ENCODE peak calls at places on chromosome 15, in four cellular contexts. S, J, M and G are unnamed samples.

GRCh38 chr15:51727141-51727897 is 10.1 kb downstream of the LYSMD2 start:
- DNase-seq in S (no peak), J (peak), M (no peak), G (peak)

GRCh38 chr15:56165234-56165633 is 78.4 kb downstream of the RFX7 start:
- DNase-seq in S (no peak), J (no peak), M (no peak), G (no peak)

GRCh38 chr15:31088672-31089360 is 12.7 kb downstream of the TRPM1 start:
- DNase-seq in S (no peak), J (no peak), M (no peak), G (no peak)

GRCh38 chr15:60859996-60860494 is 369.1 kb downstream of the RORA start:
- DNase-seq in S (no peak), J (peak), M (peak), G (peak)

GRCh38 chr15:96341465-96342142 is 11.1 kb downstream of the NR2F2 start:
- DNase-seq in S (no peak), J (no peak), M (no peak), G (peak)

GRCh38 chr15:40346579-40347558 is 4.0 kb upstream of the PHGR1 start:
- DNase-seq in S (no peak), J (no peak), M (no peak), G (no peak)

GRCh38 chr15:54564142-54564541 is 585.9 kb downstream of the UNC13C start:
- DNase-seq in S (no peak), J (no peak), M (no peak), G (no peak)

GRCh38 chr15:70486451-70487379 is 276.6 kb downstream of the UACA start:
- DNase-seq in S (peak), J (peak), M (peak), G (peak)

GRCh38 chr15:63979227-63979793 is 67.0 kb downstream of the DAPK2 start:
- DNase-seq in S (no peak), J (no peak), M (no peak), G (no peak)

GRCh38 chr15:30962079-30962478 is 29.3 kb downstream of the MTMR10 start:
- DNase-seq in S (no peak), J (no peak), M (no peak), G (no peak)

GRCh38 chr15:78024141-78024567 is 53.4 kb downstream of the TBC1D2B start:
- DNase-seq in S (no peak), J (peak), M (no peak), G (no peak)

GRCh38 chr15:36887214-36888017 is 212.9 kb downstream of the MEIS2 start:
- DNase-seq in S (no peak), J (no peak), M (no peak), G (no peak)

GRCh38 chr15:39495871-39496459 is 84.9 kb upstream of the THBS1 start:
- DNase-seq in S (no peak), J (peak), M (no peak), G (peak)

GRCh38 chr15:72827216-72827615 is 43.7 kb upstream of the ADPGK start:
- DNase-seq in S (no peak), J (peak), M (no peak), G (no peak)

GRCh38 chr15:92078270-92078669 is 224.8 kb downstream of the SLCO3A1 start:
- DNase-seq in S (no peak), J (no peak), M (no peak), G (no peak)

GRCh38 chr15:25772500-25772899 is 90.6 kb downstream of the ATP10A start:
- DNase-seq in S (no peak), J (no peak), M (no peak), G (no peak)

GRCh38 chr15:88029696-88030095 is 226.8 kb downstream of the NTRK3 start:
- DNase-seq in S (no peak), J (no peak), M (no peak), G (no peak)

GRCh38 chr15:91101356-91101920 is 1.4 kb downstream of the SV2B start:
- DNase-seq in S (no peak), J (no peak), M (no peak), G (no peak)

GRCh38 chr15:40096094-40096876 is 12.4 kb downstream of the BMF start:
- DNase-seq in S (peak), J (no peak), M (no peak), G (no peak)

GRCh38 chr15:25718597-25718996 is 144.5 kb downstream of the ATP10A start:
- DNase-seq in S (no peak), J (no peak), M (no peak), G (no peak)

GRCh38 chr15:60002528-60003218 is 1.4 kb upstream of the FOXB1 start:
- DNase-seq in S (no peak), J (peak), M (no peak), G (no peak)

GRCh38 chr15:48897144-48897814 is 19.3 kb downstream of the EID1 start:
- DNase-seq in S (no peak), J (peak), M (peak), G (peak)

GRCh38 chr15:65550681-65551098 is 20.4 kb downstream of the HACD3 start:
- DNase-seq in S (no peak), J (peak), M (no peak), G (peak)

GRCh38 chr15:63909819-63910437 is 76.2 kb upstream of the HERC1 start:
- DNase-seq in S (no peak), J (peak), M (peak), G (peak)

GRCh38 chr15:98764296-98764695 is 116.0 kb downstream of the IGF1R start:
- DNase-seq in S (no peak), J (no peak), M (no peak), G (no peak)

GRCh38 chr15:98763179-98763578 is 114.8 kb downstream of the IGF1R start:
- DNase-seq in S (no peak), J (no peak), M (no peak), G (no peak)

GRCh38 chr15:98760112-98760826 is 111.9 kb downstream of the IGF1R start:
- DNase-seq in S (no peak), J (no peak), M (no peak), G (no peak)

GRCh38 chr15:98758224-98758623 is 109.9 kb downstream of the IGF1R start:
- DNase-seq in S (no peak), J (no peak), M (no peak), G (no peak)

DNA sequence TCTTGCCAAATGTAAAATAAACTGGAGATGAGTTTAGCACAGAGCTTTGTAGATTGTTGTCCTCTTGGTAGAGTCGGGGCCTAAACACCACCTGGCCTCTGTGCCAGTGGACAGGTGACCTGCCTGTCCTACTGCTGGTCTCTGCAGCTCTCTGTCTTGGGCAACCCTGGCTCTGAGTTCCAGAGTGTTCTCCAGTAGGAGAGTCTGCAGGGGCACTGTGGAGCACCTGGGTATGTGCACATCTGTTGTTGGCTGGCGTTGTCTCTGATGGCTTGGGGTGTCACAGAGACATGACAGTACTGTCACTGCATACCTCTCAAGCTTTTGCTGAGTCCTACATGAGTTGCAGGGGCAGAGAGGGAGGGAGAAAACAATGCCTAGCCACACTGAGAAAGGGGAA is 112.6 kb downstream of the IGF1R start:
- DNase-seq in S (no peak), J (no peak), M (no peak), G (no peak)
- H3K4me3 ChIP-seq in S (no peak), J (no peak), M (no peak), G (no peak)

DNA sequence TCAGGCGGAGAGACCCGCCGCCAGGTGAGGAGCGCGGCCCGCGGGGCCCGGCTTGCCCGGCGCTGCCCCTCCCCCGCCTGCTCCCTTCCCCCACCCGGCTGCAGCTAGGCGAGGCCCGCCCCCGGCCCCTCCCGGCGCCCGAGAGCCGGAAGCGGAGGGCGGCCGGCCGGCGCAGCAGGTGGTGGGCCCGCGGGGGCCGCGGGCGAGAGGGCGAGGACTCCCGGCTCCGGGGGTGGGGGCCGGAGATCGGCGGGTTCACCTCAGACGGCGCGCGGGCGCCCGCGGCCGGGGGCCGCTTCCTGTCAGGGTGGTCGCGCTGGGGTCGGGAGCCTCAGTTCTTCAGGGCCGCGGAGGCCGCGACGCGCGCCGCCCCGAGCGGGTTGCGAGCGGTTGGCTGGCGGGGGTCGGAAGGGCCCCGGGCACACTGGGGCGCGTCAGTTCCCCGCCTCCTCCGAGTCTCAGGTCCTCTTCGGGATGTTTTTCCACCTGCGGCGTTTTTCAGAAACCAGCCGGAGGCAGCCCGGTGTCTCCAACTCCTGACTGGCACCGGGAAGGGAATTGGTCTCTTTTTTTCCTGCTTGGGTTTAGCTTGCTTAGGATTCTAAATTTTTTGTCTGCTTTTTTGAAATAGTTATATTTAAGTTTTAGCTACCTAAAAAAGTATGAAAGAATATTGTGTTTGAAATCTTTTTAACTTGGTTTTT is 462 bp downstream of the ZFAND6 start:
- DNase-seq in S (no peak), J (peak), M (no peak), G (peak)
- TF ChIP-seq CTCF in S (no peak), J (no peak), M (no peak), G (no peak)

GRCh38 chr15:71757741-71758530 is 52.4 kb upstream of the NR2E3 start:
- DNase-seq in S (no peak), J (no peak), M (no peak), G (no peak)
- H3K4me3 ChIP-seq in S (no peak), J (no peak), M (no peak), G (no peak)

GRCh38 chr15:42558739-42559138 is 10.1 kb downstream of the HAUS2 start:
- DNase-seq in S (no peak), J (no peak), M (no peak), G (no peak)
- TF ChIP-seq CTCF in S (no peak), J (no peak), M (no peak), G (no peak)

GRCh38 chr15:67253103-67253502 is 1.4 kb downstream of the AAGAB start:
- DNase-seq in S (no peak), J (no peak), M (no peak), G (no peak)
- H3K4me3 ChIP-seq in S (peak), J (no peak), M (peak), G (peak)

DNA sequence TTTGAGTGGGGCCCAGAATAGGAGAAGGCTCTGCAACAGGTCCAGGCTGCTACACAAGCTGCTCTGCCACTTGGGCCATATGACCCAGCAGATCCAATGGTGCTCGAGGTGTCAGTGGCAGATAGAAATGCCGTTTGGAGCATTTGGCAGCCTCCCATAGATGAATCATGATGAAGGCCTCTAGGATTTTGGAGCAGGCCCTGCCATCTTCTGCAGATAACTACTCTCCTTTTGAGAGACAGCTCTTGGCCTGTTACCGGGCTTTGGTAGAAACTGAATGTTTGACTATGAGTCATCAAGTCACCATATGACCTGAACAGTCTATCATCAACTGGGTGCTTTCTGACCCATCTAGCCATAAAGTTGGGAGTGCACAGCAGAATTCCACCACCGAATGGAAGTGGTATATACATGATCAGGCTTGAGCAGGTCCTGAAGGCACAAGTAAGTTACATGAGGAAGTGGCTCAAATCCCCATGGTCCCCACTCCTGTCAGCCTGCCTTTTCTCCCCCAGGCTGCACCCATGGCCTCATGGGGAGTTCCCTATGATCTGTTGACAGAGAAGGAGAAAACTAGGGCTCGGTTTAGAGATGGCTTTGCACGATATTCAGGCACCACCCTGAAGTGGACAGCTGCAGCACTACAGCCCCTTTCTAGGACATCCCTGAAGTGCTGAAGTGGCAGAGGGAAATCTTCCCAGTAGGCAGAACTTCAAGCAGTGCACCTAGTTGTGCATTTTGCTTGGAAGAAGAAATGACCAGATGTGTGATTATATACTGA is 971.4 kb downstream of the MCTP2 start:
- DNase-seq in S (no peak), J (peak), M (no peak), G (peak)
- TF ChIP-seq CTCF in S (no peak), J (no peak), M (no peak), G (no peak)

GRCh38 chr15:41501191-41501917 is 7.7 kb downstream of the ITPKA start:
- DNase-seq in S (no peak), J (peak), M (no peak), G (no peak)
- H3K4me3 ChIP-seq in S (peak), J (peak), M (no peak), G (peak)

DNA sequence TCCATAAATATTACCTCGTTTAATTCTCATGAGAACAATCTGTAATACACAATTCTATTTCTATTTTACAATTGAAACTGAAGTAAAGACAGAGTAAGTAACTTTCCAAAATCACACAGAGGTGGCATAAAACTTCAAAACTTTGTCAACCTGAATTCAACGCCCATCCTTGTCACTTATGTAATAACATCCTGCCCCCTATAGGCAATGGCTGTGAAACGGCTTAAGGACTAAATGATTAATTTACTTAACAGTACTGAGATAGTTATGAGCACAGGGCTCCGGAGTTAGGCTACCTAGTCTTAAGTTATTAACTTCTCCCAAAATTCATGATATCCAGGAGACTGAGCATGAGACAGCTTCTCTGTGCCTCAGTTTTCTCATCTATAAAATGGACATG is 293.1 kb upstream of the CHRM5 start:
- DNase-seq in S (no peak), J (no peak), M (no peak), G (peak)
- TF ChIP-seq CTCF in S (peak), J (peak), M (no peak), G (peak)

DNA sequence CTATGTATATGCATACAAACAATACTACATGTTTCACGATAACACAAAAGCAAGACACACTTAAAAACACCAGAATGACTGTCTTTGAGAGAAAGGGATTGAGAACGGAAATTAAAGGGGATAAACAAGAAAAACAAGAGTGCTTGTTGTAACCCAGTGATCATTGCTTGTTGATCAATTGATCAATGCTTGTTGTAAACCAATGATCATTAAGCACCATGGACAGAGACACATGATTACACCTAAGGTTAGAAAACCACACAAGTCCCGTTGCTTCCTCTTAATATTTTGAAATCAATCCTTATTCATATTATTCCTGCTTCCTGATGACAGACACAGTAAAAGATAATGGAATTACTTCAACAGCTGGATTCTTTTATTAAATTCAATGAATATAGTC is 1.1 kb upstream of the OR4F15 start:
- DNase-seq in S (no peak), J (no peak), M (no peak), G (peak)
- H3K4me3 ChIP-seq in S (no peak), J (no peak), M (no peak), G (no peak)

DNA sequence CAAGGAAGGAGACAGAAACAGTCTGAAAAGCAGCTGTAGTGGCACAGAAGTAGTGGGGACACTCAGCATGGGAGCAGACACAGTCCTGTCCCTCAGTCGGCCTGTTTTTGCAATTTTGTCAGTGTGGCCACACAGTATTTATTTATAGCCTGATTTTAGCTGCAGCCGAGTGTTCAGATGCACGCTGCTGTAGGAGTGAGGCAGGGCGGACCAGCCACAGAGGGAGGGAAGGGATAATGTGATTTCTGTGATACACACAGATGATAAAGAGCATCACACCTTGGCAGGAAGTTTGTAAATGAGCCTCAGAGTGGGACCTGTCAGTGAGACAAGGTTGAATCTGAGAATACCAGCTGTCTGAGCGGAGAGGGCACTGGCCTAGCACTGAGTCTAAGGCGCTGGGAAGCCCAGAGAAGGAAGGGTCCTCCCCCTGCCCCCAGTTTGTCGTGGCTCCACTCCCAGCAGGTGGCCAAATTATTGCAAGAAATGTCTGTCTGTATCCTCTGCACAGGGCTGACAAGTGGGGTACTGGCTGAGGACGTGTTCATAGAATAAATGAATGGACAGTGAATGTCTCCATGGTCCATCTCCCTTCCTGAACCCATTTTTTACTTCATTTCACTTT is 3.8 kb downstream of the PSTPIP1 start:
- DNase-seq in S (no peak), J (no peak), M (no peak), G (no peak)
- TF ChIP-seq CTCF in S (no peak), J (no peak), M (no peak), G (no peak)